ENCODE peak calls at places on chromosomes 3 and 15, in eight cellular contexts. X is spleen, V is HepG2, M is tibial nerve, G is AG04449, Q is tibial artery, U is HFF-Myc, P is sigmoid colon. K is an unnamed sample.

GRCh38 chr3:110384601-110385000 is 687.0 kb upstream of the NECTIN3 start:
- DNase-seq in U (no peak), V (no peak), M (no peak), P (no peak), G (peak; percentile 19), X (no peak), Q (no peak), K (no peak)

GRCh38 chr3:172125963-172126403 is 86.6 kb downstream of the FNDC3B start:
- DNase-seq in P (peak; percentile 93), Q (peak; percentile 61), X (no peak), V (no peak), G (no peak), U (peak; percentile 86), M (no peak), K (no peak)

GRCh38 chr3:154745925-154746324 is 315.9 kb upstream of the GPR149 start:
- DNase-seq in V (no peak), M (no peak), X (no peak), Q (no peak), U (no peak), G (no peak), P (no peak), K (no peak)

GRCh38 chr15:97680606-97681220 is 279.8 kb upstream of the ARRDC4 start:
- DNase-seq in P (no peak), Q (no peak), V (no peak), G (no peak), U (no peak), M (no peak), X (no peak), K (no peak)

GRCh38 chr15:23565395-23566069 is at the start of gene MKRN3:
- DNase-seq in G (peak; percentile 4), Q (no peak), M (no peak), X (no peak), V (peak; percentile 44), P (no peak), U (peak; percentile 64), K (peak; percentile 55)

GRCh38 chr3:39130026-39130425 is 22.5 kb downstream of the TTC21A start:
- DNase-seq in U (no peak), P (no peak), X (peak; percentile 33), Q (peak; percentile 10), G (no peak), V (no peak), M (no peak), K (no peak)

GRCh38 chr15:57133127-57133968 is 214.9 kb downstream of the TCF12 start:
- DNase-seq in X (no peak), M (no peak), G (no peak), Q (no peak), P (no peak), V (no peak), U (peak; percentile 60), K (peak; percentile 48)

GRCh38 chr3:86234516-86235254 is 756.3 kb downstream of the VGLL3 start:
- DNase-seq in X (no peak), P (no peak), Q (no peak), M (no peak), U (no peak), G (no peak), V (no peak), K (no peak)

GRCh38 chr15:40843885-40844542 is at the start of gene SPINT1:
- DNase-seq in P (no peak), V (no peak), X (no peak), G (no peak), Q (no peak), M (no peak), U (no peak), K (no peak)

GRCh38 chr15:40493089-40493840 is 22.5 kb downstream of the CHST14 start:
- DNase-seq in X (no peak), U (no peak), G (no peak), P (no peak), Q (no peak), V (no peak), M (no peak), K (no peak)

GRCh38 chr3:141802316-141803077 is 39.3 kb downstream of the GRK7 start:
- DNase-seq in V (no peak), Q (no peak), M (no peak), G (no peak), U (no peak), X (no peak), P (no peak), K (no peak)

GRCh38 chr3:56468184-56469106 is at the start of gene ERC2:
- DNase-seq in X (no peak), M (no peak), U (no peak), Q (no peak), V (peak; percentile 34), G (no peak), P (no peak), K (peak; percentile 25)

GRCh38 chr3:47512416-47513124 is 942 bp downstream of the ELP6 start:
- DNase-seq in V (no peak), M (no peak), Q (peak; percentile 35), X (peak; percentile 87), P (peak; percentile 66), G (no peak), U (no peak), K (no peak)

GRCh38 chr3:115980709-115981108 is 357.4 kb downstream of the GAP43 start:
- DNase-seq in Q (no peak), V (no peak), M (no peak), G (no peak), X (no peak), P (no peak), U (no peak), K (no peak)

GRCh38 chr3:13811614-13812013 is 68.3 kb downstream of the WNT7A start:
- DNase-seq in M (no peak), V (no peak), Q (no peak), G (no peak), X (peak; percentile 39), P (no peak), U (no peak), K (no peak)

GRCh38 chr3:14410501-14411165 is 8.2 kb downstream of the SLC6A6 start:
- DNase-seq in Q (peak; percentile 41), M (no peak), G (peak; percentile 85), U (no peak), X (peak; percentile 90), V (peak; percentile 18), P (no peak), K (peak; percentile 78)

GRCh38 chr15:96273317-96274086 is 57.0 kb upstream of the NR2F2 start:
- DNase-seq in G (peak; percentile 92), P (no peak), M (no peak), U (peak; percentile 100), X (no peak), V (no peak), Q (no peak), K (peak; percentile 89)

GRCh38 chr3:171883893-171884279 is 40.7 kb downstream of the TMEM212 start:
- DNase-seq in Q (no peak), G (no peak), V (no peak), M (no peak), X (no peak), U (no peak), P (no peak), K (no peak)

GRCh38 chr15:89822030-89822429 is 7.4 kb upstream of the ANPEP start:
- DNase-seq in X (peak; percentile 68), U (no peak), P (no peak), G (no peak), Q (no peak), V (no peak), M (no peak), K (no peak)

GRCh38 chr15:42919308-42919707 is 1.3 kb downstream of the TTBK2 start:
- DNase-seq in Q (no peak), U (no peak), X (no peak), P (no peak), M (no peak), G (no peak), V (no peak), K (no peak)

GRCh38 chr15:38991126-38991525 is 426.5 kb upstream of the RASGRP1 start:
- DNase-seq in Q (peak; percentile 21), G (no peak), U (peak; percentile 16), X (no peak), M (no peak), V (peak; percentile 13), P (no peak), K (no peak)

GRCh38 chr15:44536298-44536961 is 517 bp upstream of the EIF3J start:
- DNase-seq in X (peak; percentile 96), V (peak; percentile 77), P (no peak), G (peak; percentile 37), U (peak; percentile 62), M (peak; percentile 79), Q (peak; percentile 90), K (peak; percentile 72)

GRCh38 chr15:77808581-77809198 is 176.0 kb upstream of the LINGO1 start:
- DNase-seq in U (no peak), X (no peak), V (no peak), G (no peak), P (no peak), Q (no peak), M (no peak), K (no peak)

GRCh38 chr3:143769663-143770062 is 78.6 kb downstream of the SLC9A9 start:
- DNase-seq in V (no peak), P (no peak), M (no peak), U (no peak), X (no peak), G (peak; percentile 21), Q (no peak), K (no peak)

GRCh38 chr3:134367412-134367811 is 6.8 kb downstream of the AMOTL2 start:
- DNase-seq in X (peak; percentile 64), V (no peak), P (peak; percentile 63), Q (no peak), M (no peak), G (no peak), U (no peak), K (no peak)
- TF ChIP-seq CTCF in X (no peak), V (no peak), P (no peak), Q (no peak), M (no peak), G (no peak), U (peak; percentile 16), K (peak; percentile 51)

GRCh38 chr3:134708025-134708597 is 57.3 kb upstream of the KY start:
- DNase-seq in M (no peak), Q (no peak), X (no peak), P (no peak), V (no peak), G (no peak), U (no peak), K (no peak)
- H3K4me3 ChIP-seq in M (no peak overlapping the region), Q (no peak overlapping the region), X (no peak overlapping the region), P (no peak overlapping the region), V (no peak overlapping the region), G (no peak overlapping the region), U (no peak overlapping the region), K (no peak overlapping the region)

GRCh38 chr3:131020122-131020693 is 6.4 kb downstream of the ASTE1 start:
- DNase-seq in M (no peak), V (no peak), X (no peak), G (no peak), U (peak; percentile 21), P (no peak), Q (no peak), K (no peak)

GRCh38 chr3:131018970-131019369 is 7.7 kb downstream of the ASTE1 start:
- DNase-seq in X (no peak), Q (no peak), P (no peak), U (no peak), V (no peak), M (no peak), G (no peak), K (no peak)
- TF ChIP-seq CTCF in X (no peak), Q (no peak), P (no peak), U (no peak), V (no peak), M (no peak), G (no peak), K (no peak)

DNA sequence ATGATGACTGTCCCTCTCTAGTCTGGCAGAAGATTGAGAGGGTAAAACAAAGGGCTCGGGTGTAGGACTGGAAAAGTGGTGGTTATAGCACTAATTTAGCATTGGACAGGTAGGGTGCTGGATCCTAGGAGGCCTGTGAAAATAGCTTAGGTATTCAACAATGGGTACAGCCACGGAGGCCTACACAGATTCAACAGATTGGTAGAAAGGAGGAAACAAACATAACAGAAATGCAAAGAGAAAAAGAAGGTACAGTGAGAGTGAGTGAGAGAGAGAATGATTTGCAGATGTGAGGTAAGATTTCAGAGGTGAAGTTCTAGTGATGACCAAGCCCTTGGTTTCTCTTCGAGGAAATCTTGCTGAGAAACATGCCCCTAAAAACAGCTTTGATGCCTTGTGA is 37.9 kb downstream of the ADIPOQ start:
- DNase-seq in Q (no peak), V (no peak), U (no peak), M (no peak), P (no peak), G (no peak), X (no peak), K (no peak)
- H3K4me3 ChIP-seq in Q (no peak overlapping the region), V (no peak overlapping the region), U (no peak overlapping the region), M (no peak overlapping the region), P (no peak overlapping the region), G (no peak overlapping the region), X (no peak overlapping the region), K (no peak overlapping the region)

K was measured in retinal pigment epithelial cell.